ENCODE peak calls at places on chromosomes 2 and 18, in four cellular contexts. One of them, this sample, is unnamed.

GRCh38 chr2:17058772-17059402 is 393.3 kb upstream of the CYRIA start:
- DNase-seq in prostate gland: no peak
- DNase-seq in cardiac fibroblast: no peak
- DNase-seq in fibroblast of pulmonary artery: no peak
- DNase-seq in this sample: no peak

GRCh38 chr2:127330753-127331152 is 36.8 kb upstream of the ERCC3 start:
- DNase-seq in cardiac fibroblast: no peak
- DNase-seq in prostate gland: no peak
- DNase-seq in fibroblast of pulmonary artery: no peak
- DNase-seq in this sample: no peak

GRCh38 chr2:137829251-137829650 is 135.0 kb upstream of the HNMT start:
- DNase-seq in fibroblast of pulmonary artery: no peak
- DNase-seq in cardiac fibroblast: no peak
- DNase-seq in prostate gland: no peak
- DNase-seq in this sample: no peak

GRCh38 chr18:37253424-37254255 is 312.0 kb downstream of the CELF4 start:
- DNase-seq in fibroblast of pulmonary artery: no peak
- DNase-seq in cardiac fibroblast: no peak
- DNase-seq in prostate gland: no peak
- DNase-seq in this sample: no peak

GRCh38 chr18:32122039-32122438 is 30.4 kb downstream of the RNF138 start:
- DNase-seq in prostate gland: no peak
- DNase-seq in fibroblast of pulmonary artery: no peak
- DNase-seq in cardiac fibroblast: no peak
- DNase-seq in this sample: no peak

GRCh38 chr2:64943387-64944150 is 45.6 kb upstream of the SLC1A4 start:
- DNase-seq in fibroblast of pulmonary artery: peak; percentile 36
- DNase-seq in cardiac fibroblast: no peak
- DNase-seq in prostate gland: peak; percentile 94
- DNase-seq in this sample: peak; percentile 73

GRCh38 chr2:55618025-55618648 is 715 bp upstream of the PPP4R3B start:
- DNase-seq in prostate gland: no peak
- DNase-seq in fibroblast of pulmonary artery: peak; percentile 10
- DNase-seq in cardiac fibroblast: no peak
- DNase-seq in this sample: peak; percentile 26

GRCh38 chr2:161814008-161814660 is 189.9 kb downstream of the SLC4A10 start:
- DNase-seq in prostate gland: no peak
- DNase-seq in cardiac fibroblast: no peak
- DNase-seq in fibroblast of pulmonary artery: no peak
- DNase-seq in this sample: no peak

GRCh38 chr2:106341666-106342065 is 126.5 kb downstream of the RGPD3 start:
- DNase-seq in fibroblast of pulmonary artery: no peak
- DNase-seq in prostate gland: no peak
- DNase-seq in cardiac fibroblast: no peak
- DNase-seq in this sample: no peak

GRCh38 chr18:14961991-14962390 is 214.0 kb downstream of the ANKRD30B start:
- DNase-seq in fibroblast of pulmonary artery: no peak
- DNase-seq in prostate gland: no peak
- DNase-seq in cardiac fibroblast: no peak
- DNase-seq in this sample: no peak

GRCh38 chr2:132668986-132669853 is 785 bp downstream of the LYPD1 start:
- DNase-seq in cardiac fibroblast: peak; percentile 27
- DNase-seq in fibroblast of pulmonary artery: peak; percentile 16
- DNase-seq in prostate gland: no peak
- DNase-seq in this sample: peak; percentile 34

GRCh38 chr2:71749671-71750101 is 296.3 kb downstream of the DYSF start:
- DNase-seq in fibroblast of pulmonary artery: no peak
- DNase-seq in cardiac fibroblast: peak; percentile 25
- DNase-seq in prostate gland: peak; percentile 30
- DNase-seq in this sample: peak; percentile 22

GRCh38 chr2:236568068-236568921 is 1.3 kb upstream of the ACKR3 start:
- DNase-seq in fibroblast of pulmonary artery: no peak
- DNase-seq in prostate gland: no peak
- DNase-seq in cardiac fibroblast: peak; percentile 5
- DNase-seq in this sample: no peak

GRCh38 chr2:74824675-74825074 is 9.3 kb upstream of the HK2 start:
- DNase-seq in fibroblast of pulmonary artery: no peak
- DNase-seq in prostate gland: no peak
- DNase-seq in cardiac fibroblast: no peak
- DNase-seq in this sample: no peak

GRCh38 chr18:1394426-1394825 is 489.8 kb downstream of the ADCYAP1 start:
- DNase-seq in cardiac fibroblast: no peak
- DNase-seq in prostate gland: no peak
- DNase-seq in fibroblast of pulmonary artery: no peak
- DNase-seq in this sample: no peak

GRCh38 chr2:43605079-43605655 is 9.3 kb upstream of the THADA start:
- DNase-seq in fibroblast of pulmonary artery: peak; percentile 72
- DNase-seq in cardiac fibroblast: peak; percentile 71
- DNase-seq in prostate gland: no peak
- DNase-seq in this sample: peak; percentile 67

GRCh38 chr2:69686855-69687254 is 43.3 kb upstream of the AAK1 start:
- DNase-seq in fibroblast of pulmonary artery: no peak
- DNase-seq in cardiac fibroblast: no peak
- DNase-seq in prostate gland: peak; percentile 52
- DNase-seq in this sample: no peak

GRCh38 chr2:15771124-15771523 is 169.2 kb upstream of the MYCN start:
- DNase-seq in fibroblast of pulmonary artery: no peak
- DNase-seq in prostate gland: no peak
- DNase-seq in cardiac fibroblast: no peak
- DNase-seq in this sample: no peak

GRCh38 chr2:216634317-216635148 is 1.3 kb downstream of the IGFBP2 start:
- DNase-seq in prostate gland: no peak
- DNase-seq in fibroblast of pulmonary artery: no peak
- DNase-seq in cardiac fibroblast: no peak
- DNase-seq in this sample: no peak

GRCh38 chr2:112156152-112156986 is 18.2 kb downstream of the FBLN7 start:
- DNase-seq in cardiac fibroblast: peak; percentile 77
- DNase-seq in fibroblast of pulmonary artery: peak; percentile 59
- DNase-seq in prostate gland: no peak
- DNase-seq in this sample: peak; percentile 29

GRCh38 chr18:33404244-33404873 is 36.2 kb downstream of the CCDC178 start:
- DNase-seq in fibroblast of pulmonary artery: peak; percentile 3
- DNase-seq in prostate gland: no peak
- DNase-seq in cardiac fibroblast: peak; percentile 1
- DNase-seq in this sample: no peak

GRCh38 chr2:26068602-26069298 is 34.9 kb downstream of the RAB10 start:
- DNase-seq in fibroblast of pulmonary artery: peak; percentile 86
- DNase-seq in prostate gland: no peak
- DNase-seq in cardiac fibroblast: peak; percentile 91
- DNase-seq in this sample: peak; percentile 85

GRCh38 chr2:52000156-52000855 is 968.4 kb upstream of the NRXN1 start:
- DNase-seq in fibroblast of pulmonary artery: no peak
- DNase-seq in cardiac fibroblast: peak; percentile 76
- DNase-seq in prostate gland: no peak
- DNase-seq in this sample: peak; percentile 23

GRCh38 chr2:777051-777450 is 99.8 kb upstream of the TMEM18 start:
- DNase-seq in cardiac fibroblast: no peak
- DNase-seq in fibroblast of pulmonary artery: no peak
- DNase-seq in prostate gland: no peak
- DNase-seq in this sample: no peak

GRCh38 chr2:778680-779350 is 101.6 kb upstream of the TMEM18 start:
- DNase-seq in prostate gland: no peak
- DNase-seq in fibroblast of pulmonary artery: no peak
- DNase-seq in cardiac fibroblast: no peak
- DNase-seq in this sample: no peak

GRCh38 chr2:777546-777945 is 100.3 kb upstream of the TMEM18 start:
- DNase-seq in cardiac fibroblast: no peak
- DNase-seq in prostate gland: no peak
- DNase-seq in fibroblast of pulmonary artery: no peak
- DNase-seq in this sample: no peak

GRCh38 chr2:780581-780980 is 103.4 kb upstream of the TMEM18 start:
- DNase-seq in prostate gland: no peak
- DNase-seq in fibroblast of pulmonary artery: no peak
- DNase-seq in cardiac fibroblast: no peak
- DNase-seq in this sample: no peak

DNA sequence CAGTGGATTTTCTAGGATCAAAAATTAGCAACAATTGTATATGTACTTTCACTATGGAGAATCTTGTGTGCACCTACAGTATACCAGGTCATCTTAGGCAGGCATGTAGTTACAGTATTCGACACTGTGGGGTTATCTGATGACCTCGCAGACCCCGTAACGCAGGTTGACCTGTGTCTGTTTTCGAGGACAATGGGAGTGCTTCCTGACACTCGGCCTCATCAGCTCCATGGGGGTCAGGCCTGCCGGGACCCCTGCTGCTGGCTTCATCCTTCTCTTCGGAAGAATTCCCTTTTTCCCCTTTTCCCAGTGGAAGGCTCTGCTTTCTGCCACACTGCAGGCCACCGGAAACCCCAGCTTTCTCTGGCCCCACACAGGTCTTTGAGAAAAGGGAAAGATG is 102.8 kb upstream of the TMEM18 start:
- DNase-seq in cardiac fibroblast: no peak
- DNase-seq in prostate gland: no peak
- DNase-seq in fibroblast of pulmonary artery: no peak
- DNase-seq in this sample: no peak
- TF ChIP-seq CTCF in cardiac fibroblast: no peak
- TF ChIP-seq CTCF in prostate gland: no peak
- TF ChIP-seq CTCF in fibroblast of pulmonary artery: no peak
- TF ChIP-seq CTCF in this sample: no peak

GRCh38 chr18:54284967-54285785 is 15.9 kb downstream of the POLI start:
- DNase-seq in fibroblast of pulmonary artery: peak; percentile 50
- DNase-seq in cardiac fibroblast: peak; percentile 83
- DNase-seq in prostate gland: no peak
- DNase-seq in this sample: peak; percentile 47
- H3K4me3 ChIP-seq in fibroblast of pulmonary artery: no peak overlapping the region
- H3K4me3 ChIP-seq in cardiac fibroblast: no peak overlapping the region
- H3K4me3 ChIP-seq in prostate gland: no peak overlapping the region
- H3K4me3 ChIP-seq in this sample: no peak overlapping the region

GRCh38 chr2:95388878-95389255 is 13.6 kb upstream of the FAHD2A start:
- DNase-seq in fibroblast of pulmonary artery: no peak
- DNase-seq in prostate gland: no peak
- DNase-seq in cardiac fibroblast: no peak
- DNase-seq in this sample: no peak
- TF ChIP-seq CTCF in fibroblast of pulmonary artery: no peak
- TF ChIP-seq CTCF in prostate gland: no peak
- TF ChIP-seq CTCF in cardiac fibroblast: no peak
- TF ChIP-seq CTCF in this sample: no peak

GRCh38 chr2:144449028-144449406 is 70.9 kb downstream of the ZEB2 start:
- DNase-seq in cardiac fibroblast: peak; percentile 41
- DNase-seq in fibroblast of pulmonary artery: no peak
- DNase-seq in prostate gland: no peak
- DNase-seq in this sample: no peak

GRCh38 chr2:144451443-144451842 is 68.5 kb downstream of the ZEB2 start:
- DNase-seq in cardiac fibroblast: no peak
- DNase-seq in fibroblast of pulmonary artery: no peak
- DNase-seq in prostate gland: no peak
- DNase-seq in this sample: no peak

GRCh38 chr2:144446136-144446535 is 73.8 kb downstream of the ZEB2 start:
- DNase-seq in fibroblast of pulmonary artery: no peak
- DNase-seq in cardiac fibroblast: no peak
- DNase-seq in prostate gland: no peak
- DNase-seq in this sample: no peak

GRCh38 chr2:144447535-144447934 is 72.4 kb downstream of the ZEB2 start:
- DNase-seq in fibroblast of pulmonary artery: no peak
- DNase-seq in cardiac fibroblast: no peak
- DNase-seq in prostate gland: no peak
- DNase-seq in this sample: no peak

GRCh38 chr2:144448389-144449027 is 71.4 kb downstream of the ZEB2 start:
- DNase-seq in fibroblast of pulmonary artery: no peak
- DNase-seq in cardiac fibroblast: no peak
- DNase-seq in prostate gland: no peak
- DNase-seq in this sample: no peak
- H3K4me3 ChIP-seq in fibroblast of pulmonary artery: no peak overlapping the region
- H3K4me3 ChIP-seq in cardiac fibroblast: no peak overlapping the region
- H3K4me3 ChIP-seq in prostate gland: no peak overlapping the region
- H3K4me3 ChIP-seq in this sample: no peak overlapping the region

GRCh38 chr18:7946724-7947377 is 379.7 kb downstream of the PTPRM start:
- DNase-seq in fibroblast of pulmonary artery: peak; percentile 92
- DNase-seq in cardiac fibroblast: peak; percentile 90
- DNase-seq in prostate gland: no peak
- DNase-seq in this sample: peak; percentile 90

GRCh38 chr18:7955175-7955574 is 388.1 kb downstream of the PTPRM start:
- DNase-seq in prostate gland: no peak
- DNase-seq in cardiac fibroblast: no peak
- DNase-seq in fibroblast of pulmonary artery: no peak
- DNase-seq in this sample: no peak

GRCh38 chr18:7954229-7954628 is 387.1 kb downstream of the PTPRM start:
- DNase-seq in fibroblast of pulmonary artery: peak; percentile 61
- DNase-seq in cardiac fibroblast: peak; percentile 47
- DNase-seq in prostate gland: no peak
- DNase-seq in this sample: peak; percentile 52

GRCh38 chr18:7953085-7953958 is 386.2 kb downstream of the PTPRM start:
- DNase-seq in fibroblast of pulmonary artery: no peak
- DNase-seq in cardiac fibroblast: no peak
- DNase-seq in prostate gland: no peak
- DNase-seq in this sample: no peak

GRCh38 chr18:7950380-7951143 is 383.4 kb downstream of the PTPRM start:
- DNase-seq in prostate gland: no peak
- DNase-seq in cardiac fibroblast: peak; percentile 88
- DNase-seq in fibroblast of pulmonary artery: peak; percentile 53
- DNase-seq in this sample: peak; percentile 39
- TF ChIP-seq CTCF in prostate gland: no peak
- TF ChIP-seq CTCF in cardiac fibroblast: no peak
- TF ChIP-seq CTCF in fibroblast of pulmonary artery: no peak
- TF ChIP-seq CTCF in this sample: no peak

DNA sequence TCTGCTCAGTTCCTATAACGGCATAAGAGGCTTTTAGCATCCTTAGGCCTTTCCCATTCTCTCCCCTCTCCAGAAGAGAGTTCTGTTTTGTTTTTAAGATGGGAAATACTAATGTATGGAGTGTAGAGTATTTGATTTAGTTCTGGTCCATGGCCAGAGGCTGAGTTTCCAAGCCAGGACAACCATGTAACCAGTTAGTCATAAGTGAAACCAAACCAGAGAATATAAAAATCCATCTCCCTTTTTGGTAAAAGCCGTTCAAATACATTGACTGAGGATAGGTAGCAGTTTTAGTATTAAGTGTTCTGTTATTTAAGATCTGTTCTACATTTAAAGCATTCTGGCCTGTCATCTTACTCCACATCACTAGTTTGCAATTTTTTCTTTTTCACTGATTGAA is 3.1 kb downstream of the PSMD1 start:
- DNase-seq in prostate gland: no peak
- DNase-seq in fibroblast of pulmonary artery: no peak
- DNase-seq in cardiac fibroblast: peak; percentile 26
- DNase-seq in this sample: peak; percentile 40
- H3K4me3 ChIP-seq in prostate gland: no peak overlapping the region
- H3K4me3 ChIP-seq in fibroblast of pulmonary artery: no peak overlapping the region
- H3K4me3 ChIP-seq in cardiac fibroblast: no peak overlapping the region
- H3K4me3 ChIP-seq in this sample: no peak overlapping the region

This sample was measured in fibroblast of the aortic adventitia.